ENCODE peak calls at places on chromosomes 11 and 22, in eight cellular contexts. P is left cardiac atrium; X is Right ventricle myocardium superior; T is fibroblast of mammary gland; J is GM10248; H is cardiac fibroblast; N is colonic mucosa; C is effector memory CD4-positive, alpha-beta T cell. E is an unnamed sample.

GRCh38 chr11:108929241-108929640 is 264.4 kb downstream of the DDX10 start:
- DNase-seq in P (no peak), X (no peak), T (peak; percentile 99), J (no peak), H (peak; percentile 92), N (no peak), C (no peak), E (no peak)

GRCh38 chr11:27700351-27701261 is at the start of gene BDNF:
- DNase-seq in P (no peak), X (no peak), T (peak; percentile 12), J (peak; percentile 26), H (peak; percentile 44), N (no peak), C (no peak), E (no peak)

GRCh38 chr22:45918455-45919370 is 58.2 kb downstream of the WNT7B start:
- DNase-seq in P (no peak), X (no peak), T (no peak), J (no peak), H (peak; percentile 20), N (no peak), C (no peak), E (no peak)

GRCh38 chr11:59778122-59778521 is 22.9 kb downstream of the STX3 start:
- DNase-seq in P (no peak), X (no peak), T (no peak), J (no peak), H (no peak), N (peak; percentile 82), C (no peak), E (no peak)

GRCh38 chr11:116808262-116809175 is 14.6 kb downstream of the APOA4 start:
- DNase-seq in P (no peak), X (no peak), T (peak; percentile 86), J (no peak), H (peak; percentile 87), N (peak; percentile 67), C (no peak), E (no peak)

GRCh38 chr11:69075421-69076128 is 26.8 kb downstream of the TPCN2 start:
- DNase-seq in P (peak; percentile 88), X (peak; percentile 89), T (peak; percentile 99), J (no peak), H (peak; percentile 96), N (peak; percentile 41), C (no peak), E (no peak)

GRCh38 chr11:3021125-3021524 is 29.0 kb upstream of the NAP1L4 start:
- DNase-seq in P (no peak), X (no peak), T (peak; percentile 33), J (peak; percentile 61), H (peak; percentile 42), N (peak; percentile 44), C (peak; percentile 12), E (peak; percentile 13)

GRCh38 chr11:45383229-45383628 is 97.1 kb upstream of the SYT13 start:
- DNase-seq in P (no peak), X (no peak), T (peak; percentile 33), J (no peak), H (peak; percentile 61), N (no peak), C (no peak), E (no peak)

GRCh38 chr11:46020084-46020483 is 97.6 kb downstream of the LARGE2 start:
- DNase-seq in P (no peak), X (no peak), T (no peak), J (no peak), H (no peak), N (no peak), C (no peak), E (no peak)

GRCh38 chr11:79472736-79473536 is 32.1 kb upstream of the TENM4 start:
- DNase-seq in P (no peak), X (no peak), T (no peak), J (no peak), H (no peak), N (no peak), C (no peak), E (no peak)

GRCh38 chr11:125256471-125257010 is 92.0 kb downstream of the PKNOX2 start:
- DNase-seq in P (no peak), X (no peak), T (no peak), J (no peak), H (no peak), N (no peak), C (no peak), E (no peak)

GRCh38 chr11:70167723-70168404 is 35.2 kb upstream of the FADD start:
- DNase-seq in P (no peak), X (no peak), T (no peak), J (no peak), H (no peak), N (no peak), C (no peak), E (no peak)

GRCh38 chr11:45097721-45098493 is 48.5 kb upstream of the PRDM11 start:
- DNase-seq in P (peak; percentile 72), X (no peak), T (peak; percentile 72), J (no peak), H (peak; percentile 87), N (peak; percentile 64), C (no peak), E (peak; percentile 22)

GRCh38 chr22:32407332-32407731 is 4.7 kb downstream of the RTCB start:
- DNase-seq in P (no peak), X (no peak), T (no peak), J (no peak), H (no peak), N (no peak), C (no peak), E (no peak)

GRCh38 chr22:19986011-19986409 is 30.6 kb downstream of the ARVCF start:
- DNase-seq in P (no peak), X (no peak), T (no peak), J (no peak), H (no peak), N (no peak), C (no peak), E (no peak)

GRCh38 chr11:112285918-112286317 is 25.3 kb upstream of the PLET1 start:
- DNase-seq in P (no peak), X (no peak), T (peak; percentile 4), J (no peak), H (peak; percentile 56), N (no peak), C (no peak), E (no peak)

GRCh38 chr11:101870510-101870909 is 44.3 kb upstream of the CEP126 start:
- DNase-seq in P (no peak), X (no peak), T (peak; percentile 91), J (no peak), H (peak; percentile 61), N (no peak), C (no peak), E (no peak)

GRCh38 chr22:24208012-24208749 is 26.9 kb downstream of the SUSD2 start:
- DNase-seq in P (peak; percentile 55), X (no peak), T (peak; percentile 99), J (no peak), H (peak; percentile 98), N (no peak), C (no peak), E (no peak)

GRCh38 chr22:19321757-19322156 is 30.2 kb upstream of the CLTCL1 start:
- DNase-seq in P (no peak), X (no peak), T (no peak), J (no peak), H (no peak), N (no peak), C (no peak), E (no peak)

GRCh38 chr11:22078063-22078462 is 114.8 kb upstream of the ANO5 start:
- DNase-seq in P (no peak), X (no peak), T (no peak), J (no peak), H (no peak), N (no peak), C (no peak), E (no peak)

GRCh38 chr22:48749555-48750227 is 1078.0 kb downstream of the BRD1 start:
- DNase-seq in P (no peak), X (peak; percentile 12), T (no peak), J (no peak), H (no peak), N (no peak), C (no peak), E (no peak)

GRCh38 chr11:1531961-1532586 is 40.0 kb downstream of the DUSP8 start:
- DNase-seq in P (peak; percentile 75), X (peak; percentile 86), T (peak; percentile 79), J (no peak), H (no peak), N (no peak), C (no peak), E (no peak)

GRCh38 chr11:97461934-97462333 is 1072.1 kb downstream of the JRKL start:
- DNase-seq in P (no peak), X (peak; percentile 37), T (no peak), J (no peak), H (no peak), N (no peak), C (no peak), E (no peak)

GRCh38 chr11:12963051-12963450 is 46.1 kb upstream of the RASSF10 start:
- DNase-seq in P (no peak), X (no peak), T (no peak), J (no peak), H (no peak), N (no peak), C (no peak), E (no peak)